ENCODE peak calls at places on chromosomes 7 and 10, in eight cellular contexts. T is sigmoid colon, M is esophagus muscularis mucosa, E is stomach, I is spleen, L is prostate gland, S is transverse colon, O is HCT116. C is an unnamed sample.

GRCh38 chr10:31358688-31359330 is 39.8 kb downstream of the ZEB1 start:
- DNase-seq in T (no peak), M (no peak), E (no peak), I (no peak), L (no peak), S (no peak), O (no peak), C (no peak)

GRCh38 chr7:72040641-72041040 is 371.5 kb downstream of the CALN1 start:
- DNase-seq in T (no peak), M (no peak), E (no peak), I (no peak), L (no peak), S (no peak), O (no peak), C (no peak)

GRCh38 chr7:24725554-24726260 is 31.6 kb downstream of the GSDME start:
- DNase-seq in T (no peak), M (peak), E (no peak), I (no peak), L (no peak), S (no peak), O (no peak), C (no peak)

GRCh38 chr7:73341877-73342276 is 13.9 kb downstream of the FKBP6 start:
- DNase-seq in T (no peak), M (no peak), E (no peak), I (peak), L (no peak), S (no peak), O (peak), C (peak)

GRCh38 chr7:71735961-71736556 is 604.1 kb downstream of the GALNT17 start:
- DNase-seq in T (no peak), M (no peak), E (peak), I (no peak), L (peak), S (peak), O (peak), C (peak)

GRCh38 chr10:121615401-121615800 is 17.2 kb upstream of the FGFR2 start:
- DNase-seq in T (peak), M (no peak), E (no peak), I (peak), L (no peak), S (peak), O (no peak), C (no peak)

GRCh38 chr7:105742787-105743186 is 133.6 kb downstream of the ATXN7L1 start:
- DNase-seq in T (no peak), M (no peak), E (no peak), I (no peak), L (no peak), S (no peak), O (no peak), C (no peak)

GRCh38 chr10:18463673-18464211 is 187.6 kb downstream of the NSUN6 start:
- DNase-seq in T (no peak), M (no peak), E (no peak), I (no peak), L (no peak), S (no peak), O (no peak), C (no peak)

GRCh38 chr10:86595496-86595895 is 58.9 kb upstream of the OPN4 start:
- DNase-seq in T (no peak), M (no peak), E (no peak), I (no peak), L (no peak), S (no peak), O (no peak), C (no peak)

GRCh38 chr7:80666376-80666775 is 27.9 kb downstream of the CD36 start:
- DNase-seq in T (no peak), M (no peak), E (no peak), I (no peak), L (no peak), S (no peak), O (no peak), C (no peak)

GRCh38 chr7:29228289-29229011 is 33.9 kb downstream of the CHN2 start:
- DNase-seq in T (no peak), M (no peak), E (peak), I (no peak), L (no peak), S (peak), O (no peak), C (no peak)

GRCh38 chr10:43068136-43068395 is 8.8 kb upstream of the RET start:
- DNase-seq in T (no peak), M (no peak), E (no peak), I (no peak), L (no peak), S (no peak), O (no peak), C (no peak)
- TF ChIP-seq POLR2A in T (no peak), M (no peak), E (no peak), I (no peak), L (no peak), S (no peak), O (no peak), C (no peak)

GRCh38 chr10:124648738-124649137 is 95.4 kb downstream of the FAM53B start:
- DNase-seq in T (peak), M (no peak), E (peak), I (peak), L (no peak), S (peak), O (no peak), C (peak)
- TF ChIP-seq POLR2AphosphoS5 in T (no peak), M (no peak), E (no peak), I (no peak), L (no peak), S (peak), O (no peak), C (no peak)

GRCh38 chr7:128060018-128060417 is 28.8 kb upstream of the LRRC4 start:
- DNase-seq in T (no peak), M (no peak), E (no peak), I (no peak), L (no peak), S (no peak), O (no peak), C (no peak)
- TF ChIP-seq CTCF in T (no peak), M (no peak), E (no peak), I (no peak), L (no peak), S (no peak), O (no peak), C (no peak)

DNA sequence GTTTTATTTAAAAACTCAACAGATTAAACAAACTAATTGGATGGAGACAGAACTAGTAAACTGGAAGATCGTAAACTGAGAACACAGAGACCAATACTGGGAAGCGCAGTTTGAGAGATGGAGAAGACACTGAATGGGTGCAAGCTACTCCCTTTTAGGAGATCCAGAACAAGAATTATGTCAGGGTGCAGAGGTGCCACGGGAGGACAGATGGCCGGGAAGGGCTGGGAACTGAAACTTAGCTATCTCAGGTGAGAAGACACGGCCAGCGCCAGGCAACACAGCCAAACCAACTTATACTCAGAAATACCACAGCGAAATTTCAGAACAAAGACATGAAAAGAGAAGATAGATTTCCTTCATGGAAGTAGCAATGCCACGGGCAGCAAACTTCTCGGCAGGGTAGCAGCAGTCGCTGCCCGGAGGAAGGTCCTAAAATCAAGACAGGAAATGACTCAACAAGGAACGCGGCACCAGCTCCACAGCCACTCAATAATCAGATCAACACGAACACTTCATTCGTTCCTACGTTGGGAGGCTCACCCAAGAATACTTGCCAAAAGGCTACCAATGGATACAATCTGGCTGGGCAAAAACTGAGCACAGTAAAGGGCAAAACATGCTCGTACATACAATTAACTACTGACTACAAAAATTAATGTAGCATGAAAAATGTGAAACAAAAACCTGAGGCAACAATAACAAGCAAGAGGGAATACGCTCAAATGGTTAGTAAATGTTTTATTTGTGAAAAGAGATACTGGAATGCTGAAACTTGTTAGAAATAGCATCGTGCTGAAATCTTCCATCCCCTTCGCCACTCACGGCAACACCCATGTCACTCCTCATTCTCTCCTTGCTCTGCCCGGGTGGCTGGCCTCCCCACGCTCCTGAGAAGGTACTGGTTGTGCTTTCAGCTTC is 2.2 kb upstream of the LRRC27 start:
- DNase-seq in T (peak), M (no peak), E (no peak), I (peak), L (no peak), S (no peak), O (no peak), C (peak)
- TF ChIP-seq POLR2A in T (no peak), M (no peak), E (no peak), I (no peak), L (no peak), S (no peak), O (no peak), C (no peak)

DNA sequence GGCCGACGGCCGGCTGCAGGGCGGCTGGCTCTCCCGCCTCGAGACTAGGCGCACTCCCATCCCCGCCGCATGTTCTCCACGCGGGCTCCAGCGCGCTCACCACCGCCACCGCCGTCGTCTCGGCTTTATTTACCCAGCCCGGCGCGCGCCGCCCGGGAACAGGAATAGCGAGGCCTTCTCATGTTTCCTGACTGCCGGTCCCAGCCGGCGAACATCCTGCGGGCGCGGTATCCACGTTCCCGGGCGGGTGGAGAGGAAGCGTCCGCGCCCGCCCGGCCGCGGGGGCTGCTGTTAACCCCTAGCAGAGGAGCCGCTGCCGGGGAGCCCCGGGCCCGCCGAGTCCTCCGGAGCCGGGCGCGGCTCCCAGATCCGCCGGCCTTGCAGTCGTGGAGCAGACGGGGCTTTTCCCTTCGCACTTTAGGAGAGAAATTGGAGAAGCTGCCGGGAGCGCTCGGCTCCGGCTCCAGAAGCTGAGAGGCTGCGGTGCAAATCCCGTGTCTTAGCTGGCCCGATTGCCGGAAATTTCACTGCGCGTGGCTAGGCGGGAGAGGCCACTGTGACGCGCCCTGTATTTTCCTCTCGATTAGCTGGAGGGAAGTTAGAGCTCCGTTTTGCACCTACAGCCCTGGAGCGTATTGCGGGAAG is at the start of gene MKX:
- DNase-seq in T (peak), M (no peak), E (peak), I (no peak), L (peak), S (peak), O (no peak), C (peak)
- TF ChIP-seq POLR2AphosphoS5 in T (no peak), M (no peak), E (no peak), I (no peak), L (no peak), S (no peak), O (no peak), C (no peak)

C was measured in endothelial cell of umbilical vein.